ENCODE peak calls at places on chromosomes 6 and 20, in four cellular contexts. F is mammary epithelial cell, L is PC-3, B is mesendoderm. H is an unnamed sample. For H3K36me3, the result is how much of the 10 kb centered on the place peaks cover.

GRCh38 chr6:36160147-36160760 is 29.9 kb downstream of the MAPK13 start:
- DNase-seq in L (no peak), F (no peak), B (no peak), H (no peak)

GRCh38 chr6:113078791-113079190 is 731.7 kb downstream of the RFPL4B start:
- DNase-seq in B (no peak), F (no peak), L (no peak), H (no peak)

GRCh38 chr6:1388927-1389790 is at the start of gene FOXF2:
- DNase-seq in L (no peak), F (no peak), B (peak), H (peak)

GRCh38 chr6:56838016-56838555 is 116.8 kb upstream of the BEND6 start:
- DNase-seq in L (no peak), F (no peak), B (no peak), H (no peak)

GRCh38 chr20:19937651-19938420 is 79.3 kb upstream of the NAA20 start:
- DNase-seq in F (no peak), L (no peak), B (no peak), H (no peak)

GRCh38 chr6:11432091-11432490 is 105.5 kb upstream of the TMEM170B start:
- DNase-seq in F (no peak), L (no peak), B (no peak), H (no peak)

GRCh38 chr6:29734046-29735018 is 11.1 kb downstream of the HLA-F start:
- DNase-seq in B (no peak), L (no peak), F (peak), H (no peak)

GRCh38 chr6:118565317-118565960 is 17.3 kb downstream of the PLN start:
- DNase-seq in L (peak), F (peak), B (peak), H (no peak)

GRCh38 chr6:38021029-38021428 is 201.5 kb downstream of the ZFAND3 start:
- DNase-seq in L (no peak), B (no peak), F (no peak), H (no peak)

GRCh38 chr6:14732845-14733757 is 512.8 kb upstream of the JARID2 start:
- DNase-seq in L (peak), B (peak), F (peak), H (peak)

GRCh38 chr6:156508923-156509322 is 268.3 kb upstream of the ARID1B start:
- DNase-seq in B (peak), F (no peak), L (peak), H (no peak)

GRCh38 chr6:145929037-145929633 is 35.0 kb downstream of the SHPRH start:
- DNase-seq in F (peak), L (peak), B (peak), H (no peak)

GRCh38 chr6:37321516-37321915 is 32.3 kb upstream of the RNF8 start:
- DNase-seq in F (no peak), B (no peak), L (no peak), H (no peak)

GRCh38 chr6:56691201-56691595 is 48.5 kb upstream of the DST start:
- DNase-seq in F (no peak), B (no peak), L (no peak), H (no peak)

GRCh38 chr20:62924567-62925419 is 1.5 kb downstream of the DIDO1 start:
- DNase-seq in B (no peak), L (peak), F (peak), H (peak)

GRCh38 chr20:60572991-60573390 is 614.8 kb downstream of the CDH26 start:
- DNase-seq in F (no peak), B (no peak), L (no peak), H (no peak)

GRCh38 chr20:56629464-56630085 is 469 bp downstream of the TFAP2C start:
- DNase-seq in L (peak), F (no peak), B (no peak), H (no peak)

GRCh38 chr20:41173791-41174341 is 36.5 kb downstream of the PLCG1 start:
- DNase-seq in F (no peak), B (no peak), L (no peak), H (peak)

GRCh38 chr20:32052792-32053362 is 835 bp downstream of the HCK start:
- DNase-seq in B (no peak), L (no peak), F (no peak), H (peak)

GRCh38 chr6:134173007-134173690 is 120.7 kb upstream of the SLC2A12 start:
- DNase-seq in L (no peak), F (peak), B (no peak), H (no peak)

GRCh38 chr6:31877651-31878161 is 1.1 kb downstream of the SLC44A4 start:
- DNase-seq in F (no peak), L (peak), B (no peak), H (no peak)

GRCh38 chr6:50113114-50113857 is 63.6 kb upstream of the DEFB112 start:
- DNase-seq in L (no peak), B (peak), F (no peak), H (no peak)
- H3K9ac ChIP-seq in L (no peak), B (no peak), F (no peak), H (no peak)

DNA sequence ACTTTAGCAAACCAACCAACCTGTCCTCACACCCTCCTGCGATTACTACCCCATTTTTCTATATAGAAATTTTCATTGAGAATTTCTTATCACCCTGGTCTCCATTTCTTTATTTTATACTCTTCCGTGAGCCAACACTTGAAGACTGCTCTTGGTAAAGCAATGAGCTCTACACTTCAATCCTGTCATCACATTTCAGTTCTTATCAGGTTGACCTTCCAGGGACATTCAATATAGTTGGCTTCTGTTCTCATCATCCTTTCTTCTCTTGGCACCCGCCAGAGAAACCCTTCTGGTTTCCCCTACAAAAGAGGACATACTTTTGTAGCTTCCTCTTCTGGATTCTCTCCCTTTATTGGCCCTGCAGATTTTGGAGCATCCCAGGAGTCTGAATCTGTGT is 279.3 kb downstream of the PRKN start:
- DNase-seq in L (no peak), B (no peak), F (no peak), H (no peak)
- H3K36me3 ChIP-seq in L (under half), B (under half), F (under half), H (under half)

GRCh38 chr20:37337208-37337955 is 8.6 kb upstream of the SRC start:
- DNase-seq in F (no peak), L (no peak), B (no peak), H (peak)

GRCh38 chr20:37334450-37334849 is 11.5 kb upstream of the SRC start:
- DNase-seq in B (no peak), F (no peak), L (no peak), H (no peak)

GRCh38 chr20:37336369-37337207 is 9.4 kb upstream of the SRC start:
- DNase-seq in F (no peak), L (no peak), B (no peak), H (peak)

GRCh38 chr20:37333848-37334318 is 12.1 kb upstream of the SRC start:
- DNase-seq in L (no peak), F (no peak), B (no peak), H (no peak)

GRCh38 chr20:37335642-37336368 is 10.1 kb upstream of the SRC start:
- DNase-seq in F (no peak), L (peak), B (no peak), H (no peak)
- H3K4me3 ChIP-seq in F (no peak), L (no peak), B (no peak), H (no peak)

DNA sequence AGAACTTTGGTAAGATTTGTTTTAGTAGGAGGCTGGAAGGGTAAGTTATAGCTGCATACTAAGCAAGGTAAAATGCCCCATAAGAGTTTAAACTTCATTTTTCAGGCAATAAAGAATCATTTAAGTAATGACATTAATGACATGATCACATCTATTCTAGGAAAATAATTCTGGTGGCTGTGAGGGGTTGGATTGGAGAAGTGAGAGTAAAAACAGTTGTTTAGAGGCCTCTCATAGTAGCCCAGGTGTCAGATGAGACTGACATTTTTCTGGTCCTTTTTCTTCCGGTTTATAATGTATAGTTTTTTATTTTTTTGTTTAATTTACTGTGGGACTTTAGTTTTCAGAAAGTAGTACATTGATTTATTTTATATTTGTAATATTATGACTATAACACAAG is 40.8 kb downstream of the ITCH start:
- DNase-seq in L (no peak), F (no peak), B (no peak), H (no peak)
- H3K9ac ChIP-seq in L (no peak), F (no peak), B (no peak), H (no peak)

GRCh38 chr20:58898629-58899028 is 46.1 kb downstream of the GNAS start:
- DNase-seq in B (no peak), F (no peak), L (no peak), H (no peak)

GRCh38 chr20:58900292-58900931 is 47.9 kb downstream of the GNAS start:
- DNase-seq in L (no peak), F (no peak), B (peak), H (no peak)

GRCh38 chr20:58902003-58902402 is 49.5 kb downstream of the GNAS start:
- DNase-seq in L (no peak), B (no peak), F (no peak), H (no peak)

GRCh38 chr20:58897493-58897892 is 45.0 kb downstream of the GNAS start:
- DNase-seq in F (no peak), L (no peak), B (no peak), H (no peak)

DNA sequence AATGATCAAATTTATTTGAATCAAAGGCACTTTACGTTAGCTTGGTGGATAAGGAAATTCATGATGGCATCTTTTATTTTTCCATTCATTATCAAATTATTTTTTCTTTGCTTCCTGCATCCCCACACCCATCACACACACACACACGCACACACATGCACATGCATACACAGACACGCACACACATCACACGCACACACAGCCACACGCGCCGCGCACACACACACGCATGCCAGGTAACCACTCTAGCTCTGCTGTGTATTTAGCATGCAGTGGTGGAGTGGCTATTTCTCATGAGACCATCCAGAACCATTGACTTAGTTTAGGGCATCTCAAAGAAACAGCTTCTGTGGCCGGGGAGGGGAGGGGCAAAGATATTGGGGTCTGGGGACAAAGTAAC is 47.0 kb downstream of the GNAS start:
- DNase-seq in L (no peak), B (no peak), F (no peak), H (no peak)
- H3K36me3 ChIP-seq in L (half or more), B (under half), F (under half), H (half or more)

GRCh38 chr20:1897486-1897885 is 2.3 kb downstream of the SIRPA start:
- DNase-seq in F (no peak), B (no peak), L (no peak), H (no peak)
- H3K4me3 ChIP-seq in F (no peak), B (no peak), L (no peak), H (no peak)